ENCODE peak calls at places on chromosomes 2 and 18, in seven cellular contexts. O is H1, Y is mesenchymal stem cell, C is H9, M is neuronal stem cell, B is IMR-90, T is mesendoderm. X is an unnamed sample.

GRCh38 chr2:118290436-118291004 is 202.2 kb downstream of the INSIG2 start:
- DNase-seq in O (no peak), Y (no peak), C (no peak), M (no peak), B (no peak), T (no peak), X (no peak)

GRCh38 chr2:67476808-67477790 is 80.0 kb downstream of the ETAA1 start:
- DNase-seq in O (no peak), Y (peak), C (no peak), M (no peak), B (peak), T (peak), X (peak)

GRCh38 chr18:74064510-74064909 is 83.1 kb downstream of the FBXO15 start:
- DNase-seq in O (no peak), Y (peak), C (no peak), M (no peak), B (peak), T (no peak), X (no peak)

GRCh38 chr2:153169567-153169966 is 309.0 kb downstream of the RPRM start:
- DNase-seq in O (no peak), Y (no peak), C (no peak), M (no peak), B (no peak), T (no peak), X (no peak)

GRCh38 chr2:229852565-229852964 is 69.2 kb downstream of the TRIP12 start:
- DNase-seq in O (no peak), Y (peak), C (no peak), M (no peak), B (peak), T (no peak), X (no peak)

GRCh38 chr2:33022989-33023731 is 76.4 kb downstream of the LTBP1 start:
- DNase-seq in O (no peak), Y (peak), C (no peak), M (no peak), B (peak), T (no peak), X (peak)

GRCh38 chr2:85769236-85769986 is 15.6 kb downstream of the ATOH8 start:
- DNase-seq in O (no peak), Y (no peak), C (no peak), M (no peak), B (no peak), T (peak), X (no peak)

GRCh38 chr18:13369353-13369752 is 150.8 kb downstream of the LDLRAD4 start:
- DNase-seq in O (no peak), Y (no peak), C (no peak), M (no peak), B (no peak), T (no peak), X (no peak)

GRCh38 chr18:23377669-23378469 is 75.2 kb upstream of the RIOK3 start:
- DNase-seq in O (no peak), Y (peak), C (no peak), M (no peak), B (peak), T (peak), X (no peak)

GRCh38 chr18:48126240-48126639 is 195.8 kb upstream of the SMAD2 start:
- DNase-seq in O (no peak), Y (no peak), C (no peak), M (no peak), B (no peak), T (peak), X (no peak)

GRCh38 chr2:200408428-200409311 is 101.2 kb downstream of the KCTD18 start:
- DNase-seq in O (no peak), Y (peak), C (no peak), M (no peak), B (peak), T (no peak), X (peak)

GRCh38 chr18:76212958-76213357 is 282.1 kb downstream of the ZNF516 start:
- DNase-seq in O (no peak), Y (no peak), C (no peak), M (peak), B (no peak), T (no peak), X (no peak)

GRCh38 chr2:211737282-211737681 is 801.3 kb downstream of the ERBB4 start:
- DNase-seq in O (no peak), Y (no peak), C (no peak), M (no peak), B (no peak), T (no peak), X (peak)

GRCh38 chr2:4715065-4715464 is 977.1 kb upstream of the SOX11 start:
- DNase-seq in O (no peak), Y (no peak), C (no peak), M (no peak), B (no peak), T (peak), X (peak)

GRCh38 chr2:5472673-5473072 is 219.5 kb upstream of the SOX11 start:
- DNase-seq in O (no peak), Y (no peak), C (no peak), M (no peak), B (no peak), T (no peak), X (no peak)

GRCh38 chr18:2518473-2518872 is 52.8 kb downstream of the METTL4 start:
- DNase-seq in O (no peak), Y (no peak), C (no peak), M (no peak), B (no peak), T (peak), X (peak)

GRCh38 chr2:1886405-1886992 is 142.2 kb upstream of the PXDN start:
- DNase-seq in O (no peak), Y (peak), C (peak), M (peak), B (peak), T (peak), X (no peak)

GRCh38 chr2:96898636-96899035 is 28.8 kb upstream of the SEMA4C start:
- DNase-seq in O (no peak), Y (no peak), C (no peak), M (no peak), B (no peak), T (no peak), X (no peak)

GRCh38 chr18:5600376-5601071 is 56.7 kb upstream of the EPB41L3 start:
- DNase-seq in O (no peak), Y (no peak), C (no peak), M (no peak), B (peak), T (peak), X (peak)

GRCh38 chr2:5995832-5996231 is 303.6 kb downstream of the SOX11 start:
- DNase-seq in O (no peak), Y (no peak), C (no peak), M (no peak), B (peak), T (no peak), X (peak)

GRCh38 chr18:30211112-30211511 is 831.4 kb downstream of the DSC3 start:
- DNase-seq in O (no peak), Y (no peak), C (no peak), M (no peak), B (no peak), T (no peak), X (no peak)

GRCh38 chr2:163343316-163343715 is 392.5 kb downstream of the FIGN start:
- DNase-seq in O (no peak), Y (no peak), C (peak), M (no peak), B (peak), T (peak), X (peak)

GRCh38 chr2:64018715-64019082 is 529 bp downstream of the VPS54 start:
- DNase-seq in O (no peak), Y (peak), C (no peak), M (peak), B (no peak), T (peak), X (no peak)

GRCh38 chr2:162261032-162261945 is 18.0 kb upstream of the FAP start:
- DNase-seq in O (no peak), Y (peak), C (no peak), M (no peak), B (peak), T (no peak), X (peak)

GRCh38 chr18:57004366-57005121 is 142.3 kb upstream of the BOD1L2 start:
- DNase-seq in O (no peak), Y (peak), C (no peak), M (no peak), B (peak), T (no peak), X (no peak)

GRCh38 chr18:36811430-36811829 is 17.4 kb downstream of the TPGS2 start:
- DNase-seq in O (no peak), Y (no peak), C (no peak), M (no peak), B (peak), T (no peak), X (peak)

GRCh38 chr2:185787530-185788145 is 49.0 kb downstream of the FSIP2 start:
- DNase-seq in O (no peak), Y (peak), C (no peak), M (no peak), B (no peak), T (no peak), X (no peak)

GRCh38 chr18:13218376-13219011 is at the start of gene LDLRAD4:
- DNase-seq in O (no peak), Y (no peak), C (peak), M (peak), B (no peak), T (peak), X (peak)

GRCh38 chr2:168130302-168130701 is 117.1 kb downstream of the STK39 start:
- DNase-seq in O (no peak), Y (no peak), C (no peak), M (no peak), B (no peak), T (no peak), X (no peak)

GRCh38 chr2:161136696-161137324 is 23.4 kb upstream of the TANK start:
- DNase-seq in O (no peak), Y (peak), C (no peak), M (no peak), B (peak), T (no peak), X (peak)

GRCh38 chr18:79367989-79368388 is 27.7 kb upstream of the NFATC1 start:
- DNase-seq in O (no peak), Y (no peak), C (no peak), M (no peak), B (peak), T (no peak), X (no peak)

GRCh38 chr2:225100269-225100668 is 58.0 kb upstream of the DOCK10 start:
- DNase-seq in O (no peak), Y (peak), C (no peak), M (no peak), B (peak), T (peak), X (no peak)

GRCh38 chr2:51866361-51866760 is 834.4 kb upstream of the NRXN1 start:
- DNase-seq in O (no peak), Y (peak), C (no peak), M (no peak), B (peak), T (no peak), X (no peak)

GRCh38 chr2:224650815-224651439 is 65.2 kb downstream of the CCDC195 start:
- DNase-seq in O (no peak), Y (peak), C (no peak), M (peak), B (peak), T (peak), X (peak)

GRCh38 chr2:219668316-219668715 is 40.9 kb downstream of the SLC4A3 start:
- DNase-seq in O (no peak), Y (no peak), C (no peak), M (no peak), B (no peak), T (no peak), X (no peak)

GRCh38 chr2:15643791-15644588 is 52.3 kb downstream of the DDX1 start:
- DNase-seq in O (no peak), Y (no peak), C (no peak), M (no peak), B (no peak), T (no peak), X (no peak)

GRCh38 chr18:10234912-10235439 is 219.5 kb upstream of the APCDD1 start:
- DNase-seq in O (no peak), Y (peak), C (no peak), M (no peak), B (peak), T (peak), X (no peak)

GRCh38 chr18:68397241-68398035 is 317.5 kb downstream of the TMX3 start:
- DNase-seq in O (no peak), Y (no peak), C (no peak), M (no peak), B (peak), T (no peak), X (no peak)

GRCh38 chr2:81734981-81735380 is 1430.4 kb upstream of the LRRTM1 start:
- DNase-seq in O (no peak), Y (no peak), C (no peak), M (no peak), B (peak), T (no peak), X (no peak)

GRCh38 chr2:142502402-142502801 is 371.6 kb upstream of the LRP1B start:
- DNase-seq in O (no peak), Y (no peak), C (no peak), M (no peak), B (no peak), T (no peak), X (no peak)

DNA sequence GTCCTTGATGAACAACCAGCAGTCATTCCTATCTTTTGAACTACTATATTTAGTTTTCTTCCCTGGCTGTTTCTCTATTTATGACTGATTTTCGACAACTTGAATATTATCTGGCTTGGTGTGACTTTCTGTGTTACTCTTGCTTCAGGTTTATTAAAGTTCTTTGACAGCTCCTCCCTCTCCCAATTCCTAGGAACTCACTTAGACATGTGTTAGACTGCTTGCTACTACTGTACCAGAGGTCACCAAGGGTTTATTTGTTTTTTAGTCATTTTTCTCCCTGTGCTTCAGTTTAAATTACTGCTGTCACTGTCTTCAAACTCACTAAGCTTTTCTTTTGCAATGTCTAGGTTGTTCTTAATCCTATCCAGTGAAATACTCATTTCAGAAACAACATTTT is 90.5 kb downstream of the TMEM131 start:
- DNase-seq in O (no peak), Y (no peak), C (no peak), M (no peak), B (no peak), T (no peak), X (no peak)
- H3K4ac ChIP-seq in O (no peak), Y (no peak), C (no peak), M (no peak), B (no peak), T (no peak), X (no peak)

GRCh38 chr2:285990-286389 is 1.9 kb downstream of the ALKAL2 start:
- DNase-seq in O (no peak), Y (no peak), C (no peak), M (no peak), B (no peak), T (no peak), X (no peak)

GRCh38 chr2:284896-285492 is 2.9 kb downstream of the ALKAL2 start:
- DNase-seq in O (no peak), Y (no peak), C (no peak), M (no peak), B (no peak), T (no peak), X (peak)

GRCh38 chr2:283996-284794 is 3.7 kb downstream of the ALKAL2 start:
- DNase-seq in O (no peak), Y (no peak), C (peak), M (no peak), B (peak), T (peak), X (no peak)

GRCh38 chr2:286774-287392 is 1.0 kb downstream of the ALKAL2 start:
- DNase-seq in O (no peak), Y (peak), C (peak), M (no peak), B (no peak), T (peak), X (no peak)

DNA sequence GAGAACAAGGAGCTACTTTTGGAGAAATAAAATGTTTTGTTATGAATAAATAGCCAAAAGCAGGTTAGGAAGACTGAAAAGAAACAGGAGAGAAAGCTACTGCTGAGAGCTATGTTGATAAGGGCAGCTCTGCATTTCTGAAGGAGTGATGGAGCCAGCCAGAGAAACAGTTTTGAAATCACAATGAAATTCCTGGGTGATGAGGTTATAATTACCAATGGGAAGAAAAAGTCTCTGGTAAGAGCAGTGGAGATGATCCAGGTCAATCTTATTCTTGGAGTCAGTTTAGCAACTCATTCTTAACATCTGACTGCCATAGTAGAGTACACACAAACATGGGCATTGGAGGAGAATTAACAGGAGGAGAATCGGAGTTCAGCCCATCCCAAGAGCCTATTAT is 2.4 kb downstream of the ALKAL2 start:
- DNase-seq in O (no peak), Y (peak), C (no peak), M (no peak), B (peak), T (peak), X (no peak)
- H2AK5ac ChIP-seq in O (no peak), Y (no peak), C (no peak), M (no peak), B (no peak), T (no peak), X (no peak)

DNA sequence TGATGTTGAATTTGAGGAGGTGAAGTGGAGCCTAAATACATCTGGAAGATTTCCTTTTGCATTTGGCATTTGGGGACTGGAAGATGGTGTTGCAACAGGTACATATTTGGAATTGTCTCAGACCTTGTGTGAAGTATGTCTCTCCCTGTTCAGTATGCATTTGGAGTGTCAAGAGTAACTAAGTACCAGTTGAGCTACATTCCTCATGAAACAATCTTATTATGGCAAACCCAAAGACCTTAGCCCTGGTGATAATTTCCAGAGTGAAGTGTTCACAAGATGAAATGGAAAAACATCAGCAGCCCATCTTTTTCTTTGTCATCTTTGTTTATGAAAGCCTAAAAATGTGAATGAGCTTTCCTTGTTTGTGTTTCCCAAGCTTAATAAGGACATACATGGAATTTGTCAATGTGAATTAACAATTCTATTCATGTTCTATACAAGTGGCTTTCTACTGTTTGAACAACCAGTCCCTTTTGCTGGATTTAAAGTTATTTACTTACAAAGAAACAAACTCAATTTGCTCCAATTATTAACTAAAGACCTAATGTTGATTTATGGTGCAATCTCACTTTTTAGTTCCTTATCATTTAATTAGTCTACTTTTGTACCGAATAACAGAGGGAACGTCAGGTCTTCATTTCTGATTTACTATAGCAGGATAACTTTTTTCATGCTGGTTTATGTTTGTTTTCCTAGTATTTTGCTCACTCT is 42.1 kb upstream of the PPP1R1C start:
- DNase-seq in O (no peak), Y (no peak), C (no peak), M (no peak), B (no peak), T (no peak), X (peak)
- H3K4me2 ChIP-seq in O (no peak), Y (no peak), C (no peak), M (no peak), B (no peak), T (no peak), X (no peak)

DNA sequence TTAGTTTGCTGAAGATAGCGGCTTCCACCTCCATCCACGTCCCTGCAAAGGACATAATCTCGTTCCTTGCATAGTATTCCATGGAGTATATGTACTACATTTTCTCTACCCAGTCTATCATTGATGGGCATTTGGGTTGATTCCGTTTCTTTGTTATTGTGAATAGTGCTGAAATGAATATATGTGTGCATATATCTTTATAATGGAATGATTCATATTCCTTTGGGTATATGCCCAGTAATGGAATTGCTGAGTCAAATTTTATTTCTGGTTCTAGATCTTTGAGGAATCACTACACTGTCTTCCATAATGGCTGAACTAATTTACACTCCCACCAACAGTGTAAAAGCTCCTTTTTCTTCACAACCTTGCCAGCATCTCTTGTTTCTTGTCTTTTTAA is 255.4 kb upstream of the CDH2 start:
- DNase-seq in O (no peak), Y (no peak), C (no peak), M (no peak), B (no peak), T (no peak), X (no peak)
- H3K4ac ChIP-seq in O (no peak), Y (no peak), C (no peak), M (no peak), B (no peak), T (no peak), X (no peak)

DNA sequence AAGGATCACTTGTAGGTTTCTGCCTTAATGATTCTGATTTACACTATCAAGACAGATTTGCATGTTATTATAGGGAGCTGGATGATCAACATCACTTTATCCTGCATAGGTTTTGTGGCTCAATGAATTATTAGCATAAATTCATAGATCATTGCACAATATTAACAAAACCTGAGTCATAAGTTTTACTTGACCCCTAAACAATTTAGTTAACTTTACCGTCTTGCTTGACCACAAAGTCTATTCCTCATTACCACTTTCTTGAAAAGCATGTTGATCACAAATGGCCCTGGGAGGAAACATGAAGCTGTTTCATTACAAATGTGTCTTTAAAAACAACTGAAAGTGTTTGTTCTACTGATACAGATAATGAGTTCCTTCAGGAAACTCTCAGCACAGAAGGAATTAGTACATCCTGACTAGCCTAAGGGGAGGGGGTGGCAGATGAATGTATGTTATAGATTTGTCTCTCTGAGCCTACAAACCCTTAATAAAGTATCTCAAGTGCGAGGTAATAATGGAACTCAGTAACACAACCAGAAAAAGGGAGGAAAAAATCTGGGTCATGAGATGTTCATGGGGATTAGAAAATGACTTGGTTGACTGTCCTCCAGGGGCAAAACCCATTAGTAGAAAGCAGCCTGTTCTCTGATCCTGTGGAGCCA is 303.4 kb downstream of the PIK3C3 start:
- DNase-seq in O (no peak), Y (no peak), C (no peak), M (no peak), B (no peak), T (no peak), X (no peak)
- H2AK5ac ChIP-seq in O (no peak), Y (no peak), C (no peak), M (no peak), B (no peak), T (no peak), X (no peak)

X was measured in trophoblast cell.